ENCODE peak calls at places on chromosomes 5 and 9, in ten cellular contexts. B is stimulated activated CD4-positive, alpha-beta T cell treated with anti-CD3 and anti-CD28 coated beads, TNF-alpha, amount 100 ng/mL, for 48 hours; R is GM19239; X is SK-N-MC; C is left cardiac atrium; T is iPS-NIHi11; K is KBM-7; N is RCC 7860; A is DMS153; Z is ELR. H is an unnamed sample.

GRCh38 chr5:102903074-102903871 is 148.2 kb downstream of the PAM start:
- DNase-seq in C (no peak), A (no peak), R (no peak), Z (peak), K (no peak), X (no peak), T (no peak), N (no peak), B (no peak), H (no peak)

GRCh38 chr5:108655750-108656450 is 91.8 kb upstream of the FER start:
- DNase-seq in C (no peak), R (no peak), T (no peak), Z (peak), N (no peak), B (no peak), X (no peak), A (no peak), K (no peak), H (no peak)

GRCh38 chr5:62330302-62330701 is 24.3 kb downstream of the KIF2A start:
- DNase-seq in X (no peak), N (no peak), B (no peak), R (no peak), C (no peak), K (no peak), T (no peak), Z (no peak), A (no peak), H (no peak)

GRCh38 chr9:4382722-4383317 is 83.0 kb upstream of the GLIS3 start:
- DNase-seq in N (no peak), Z (peak), X (peak), K (peak), C (no peak), R (peak), T (peak), A (peak), B (no peak), H (no peak)

GRCh38 chr5:159514229-159514822 is 184.0 kb upstream of the IL12B start:
- DNase-seq in R (no peak), B (no peak), X (no peak), C (peak), A (no peak), Z (no peak), K (no peak), T (no peak), N (no peak), H (no peak)

GRCh38 chr5:149917073-149917676 is 27.4 kb downstream of the PDE6A start:
- DNase-seq in X (no peak), C (no peak), B (no peak), T (no peak), K (no peak), N (no peak), R (no peak), A (no peak), Z (peak), H (no peak)

GRCh38 chr9:116286287-116286686 is 132.7 kb downstream of the PAPPA start:
- DNase-seq in N (no peak), Z (no peak), A (peak), X (no peak), K (no peak), B (no peak), C (no peak), R (no peak), T (peak), H (no peak)

GRCh38 chr9:68685213-68685612 is 19.8 kb upstream of the PIP5K1B start:
- DNase-seq in Z (no peak), T (no peak), R (no peak), A (no peak), C (no peak), N (no peak), K (no peak), B (no peak), X (no peak), H (no peak)

GRCh38 chr5:168770996-168771395 is 191.8 kb upstream of the PANK3 start:
- DNase-seq in B (no peak), N (no peak), R (no peak), T (no peak), X (no peak), Z (no peak), C (no peak), A (no peak), K (no peak), H (no peak)

GRCh38 chr5:172445866-172446265 is 8.5 kb downstream of the SH3PXD2B start:
- DNase-seq in Z (no peak), B (no peak), K (no peak), X (no peak), R (no peak), C (no peak), A (no peak), T (no peak), N (no peak), H (no peak)

GRCh38 chr5:150357326-150358260 is at the start of gene TCOF1:
- DNase-seq in T (peak), X (peak), C (peak), B (peak), R (peak), Z (peak), N (peak), A (peak), K (peak), H (no peak)

GRCh38 chr5:88674262-88675158 is 208.5 kb downstream of the MEF2C start:
- DNase-seq in X (no peak), A (peak), C (no peak), B (no peak), R (no peak), N (peak), Z (no peak), T (peak), K (peak), H (no peak)

GRCh38 chr5:83956386-83956785 is 235.7 kb upstream of the HAPLN1 start:
- DNase-seq in A (no peak), T (no peak), N (no peak), R (no peak), B (no peak), Z (peak), K (no peak), X (no peak), C (no peak), H (no peak)

GRCh38 chr5:854966-855743 is 4.4 kb upstream of the ZDHHC11 start:
- DNase-seq in K (no peak), Z (no peak), B (no peak), X (no peak), A (no peak), C (no peak), R (no peak), T (no peak), N (no peak), H (no peak)

GRCh38 chr5:157845894-157846598 is 12.9 kb downstream of the CLINT1 start:
- DNase-seq in B (no peak), C (no peak), T (no peak), N (no peak), A (no peak), R (no peak), K (no peak), X (no peak), Z (no peak), H (no peak)

GRCh38 chr5:141510850-141511718 is 22.2 kb downstream of the PCDHGC5 start:
- DNase-seq in K (no peak), A (no peak), N (no peak), C (no peak), R (no peak), T (no peak), B (no peak), X (no peak), Z (no peak), H (no peak)

GRCh38 chr9:2389404-2389803 is 232.2 kb upstream of the VLDLR start:
- DNase-seq in K (no peak), X (no peak), R (no peak), N (no peak), T (no peak), B (no peak), C (no peak), A (no peak), Z (no peak), H (no peak)

GRCh38 chr5:124605516-124605915 is 140.9 kb downstream of the ZNF608 start:
- DNase-seq in C (peak), T (no peak), X (no peak), Z (no peak), B (no peak), A (peak), K (no peak), N (no peak), R (no peak), H (peak)

GRCh38 chr9:83491995-83492394 is 46.2 kb downstream of the FRMD3 start:
- DNase-seq in T (no peak), Z (peak), K (no peak), B (no peak), X (no peak), N (no peak), C (no peak), A (no peak), R (no peak), H (no peak)

GRCh38 chr9:75967556-75967955 is 77.1 kb downstream of the PCSK5 start:
- DNase-seq in X (no peak), B (no peak), R (no peak), T (no peak), Z (no peak), C (no peak), A (no peak), N (no peak), K (no peak), H (no peak)

GRCh38 chr5:39854771-39855170 is 430.0 kb upstream of the DAB2 start:
- DNase-seq in Z (no peak), X (no peak), A (no peak), K (no peak), T (no peak), N (no peak), C (no peak), B (no peak), R (no peak), H (no peak)

GRCh38 chr5:136432705-136433104 is 67.4 kb upstream of the TRPC7 start:
- DNase-seq in K (no peak), N (no peak), X (no peak), R (no peak), B (no peak), T (no peak), A (no peak), Z (no peak), C (no peak), H (no peak)

GRCh38 chr5:37184748-37185364 is 64.3 kb downstream of the CPLANE1 start:
- DNase-seq in A (no peak), N (no peak), B (no peak), T (no peak), X (no peak), Z (no peak), C (no peak), K (no peak), R (peak), H (no peak)

H was measured in epithelial cell of proximal tubule.